ENCODE peak calls at places on chromosome 13, in ten cellular contexts. W is naive thymus-derived CD4-positive, alpha-beta T cell; Q is non-pigmented ciliary epithelial cell; Z is adrenal gland; K is iris pigment epithelial cell; I is CD8-positive, alpha-beta T cell; P is MV-4-11; L is COR-L47; X is choroid plexus epithelial cell; N is left kidney. Y is an unnamed sample.

GRCh38 chr13:75800545-75800944 is 164.4 kb downstream of the LMO7 start:
- DNase-seq in Z (no peak), N (no peak), L (no peak), W (no peak), I (no peak), Q (no peak), X (no peak), K (no peak), P (peak; percentile 3), Y (no peak)

GRCh38 chr13:110114351-110114750 is 192.6 kb downstream of the COL4A1 start:
- DNase-seq in K (peak; percentile 24), N (no peak), W (no peak), P (no peak), I (no peak), Z (no peak), X (no peak), L (no peak), Q (no peak), Y (no peak)

GRCh38 chr13:100673376-100673830 is 1.2 kb downstream of the TMTC4 start:
- DNase-seq in Q (no peak), K (no peak), L (peak; percentile 39), X (no peak), N (peak; percentile 67), W (no peak), P (no peak), Z (peak; percentile 57), I (no peak), Y (peak; percentile 62)

GRCh38 chr13:106573279-106573831 is 5.4 kb upstream of the ARGLU1 start:
- DNase-seq in I (no peak), W (no peak), X (no peak), Z (no peak), Q (no peak), N (no peak), K (peak; percentile 61), L (no peak), P (no peak), Y (no peak)

GRCh38 chr13:80630685-80631121 is 289.8 kb upstream of the SPRY2 start:
- DNase-seq in N (no peak), X (peak; percentile 72), W (no peak), L (no peak), Q (peak; percentile 6), K (peak; percentile 60), P (peak; percentile 11), Z (no peak), I (no peak), Y (no peak)

GRCh38 chr13:33441015-33441414 is 155.5 kb upstream of the STARD13 start:
- DNase-seq in Z (peak; percentile 60), W (no peak), Q (no peak), I (no peak), N (peak; percentile 54), P (peak; percentile 31), X (peak; percentile 59), K (peak; percentile 39), L (peak; percentile 6), Y (peak; percentile 10)

GRCh38 chr13:92307752-92308151 is 909.3 kb downstream of the GPC5 start:
- DNase-seq in I (no peak), Z (no peak), L (no peak), Q (no peak), N (no peak), W (no peak), P (no peak), K (no peak), X (no peak), Y (no peak)

GRCh38 chr13:93344048-93344447 is 117.4 kb downstream of the GPC6 start:
- DNase-seq in P (no peak), Z (no peak), W (no peak), Q (no peak), X (no peak), I (no peak), L (no peak), N (no peak), K (no peak), Y (no peak)

GRCh38 chr13:27132538-27132937 is 39.1 kb downstream of the USP12 start:
- DNase-seq in W (no peak), N (no peak), X (no peak), I (no peak), Q (no peak), K (no peak), L (no peak), P (no peak), Z (no peak), Y (no peak)

GRCh38 chr13:24274452-24274971 is 34.9 kb upstream of the C1QTNF9 start:
- DNase-seq in Z (peak; percentile 69), K (no peak), X (peak; percentile 44), P (peak; percentile 53), Q (no peak), L (no peak), N (peak; percentile 62), W (peak; percentile 32), I (peak; percentile 40), Y (no peak)

GRCh38 chr13:50693755-50694154 is 149.7 kb downstream of the DLEU7 start:
- DNase-seq in Z (peak; percentile 69), K (peak; percentile 53), X (peak; percentile 60), Q (no peak), I (no peak), P (no peak), N (peak; percentile 53), W (no peak), L (no peak), Y (no peak)

GRCh38 chr13:51935326-51936171 is 73.8 kb downstream of the CCDC70 start:
- DNase-seq in Q (no peak), W (no peak), Z (no peak), P (peak; percentile 3), K (no peak), L (peak; percentile 21), N (peak; percentile 70), I (no peak), X (peak; percentile 9), Y (peak; percentile 49)

GRCh38 chr13:25214371-25215252 is 42.5 kb upstream of the AMER2 start:
- DNase-seq in X (peak; percentile 37), L (no peak), I (no peak), N (peak; percentile 27), Z (peak; percentile 54), Q (no peak), K (peak; percentile 34), W (no peak), P (no peak), Y (no peak)

Y was measured in SK-N-SH.